ENCODE peak calls at places on chromosome 9, in nine cellular contexts. I is SW 1271; Y is GM04503; X is amniotic epithelial cell; G is posterior vena cava; P is mammary epithelial cell; L is AG04450; O is activated naive CD4-positive, alpha-beta T cell; K is glutamatergic neuron. C is an unnamed sample.
A peak's percentile ranks its signal among the peaks of the same experiment; 100 is the strongest.

GRCh38 chr9:69303331-69303730 is 21.7 kb upstream of the ENTREP1 start:
- DNase-seq in I (no peak), G (no peak), L (no peak), P (no peak), X (no peak), O (no peak), K (no peak), Y (no peak), C (no peak)

GRCh38 chr9:114156311-114156657 is 947 bp downstream of the COL27A1 start:
- DNase-seq in I (no peak), K (no peak), Y (no peak), X (no peak), G (no peak), L (no peak), P (no peak), O (no peak), C (no peak)

GRCh38 chr9:76374702-76375543 is 19.3 kb downstream of the RFK start:
- DNase-seq in K (no peak), P (peak; percentile 72), X (peak; percentile 97), L (peak; percentile 82), G (peak; percentile 85), O (no peak), I (no peak), Y (peak; percentile 81), C (peak; percentile 37)

GRCh38 chr9:15244001-15244441 is 63.0 kb downstream of the TTC39B start:
- DNase-seq in L (peak; percentile 43), X (peak; percentile 14), P (no peak), O (no peak), I (no peak), Y (no peak), K (no peak), G (no peak), C (no peak)

GRCh38 chr9:35660966-35661413 is 2.9 kb downstream of the CCDC107 start:
- DNase-seq in K (no peak), P (no peak), L (no peak), I (no peak), G (no peak), Y (no peak), O (no peak), X (peak; percentile 39), C (no peak)

GRCh38 chr9:127197861-127198430 is 66.6 kb upstream of the GARNL3 start:
- DNase-seq in O (no peak), G (no peak), Y (no peak), P (no peak), X (no peak), K (no peak), L (peak; percentile 18), I (no peak), C (no peak)

GRCh38 chr9:109264865-109265532 is 55.9 kb downstream of the EPB41L4B start:
- DNase-seq in G (no peak), O (no peak), K (no peak), L (no peak), I (no peak), P (no peak), Y (no peak), X (no peak), C (peak; percentile 13)

GRCh38 chr9:70255521-70255920 is 3.3 kb upstream of the SMC5 start:
- DNase-seq in O (no peak), I (no peak), P (peak; percentile 19), G (no peak), X (no peak), Y (no peak), K (no peak), L (no peak), C (no peak)

GRCh38 chr9:89853931-89854330 is 249.1 kb downstream of the GADD45G start:
- DNase-seq in O (no peak), G (peak; percentile 62), P (no peak), I (no peak), K (no peak), X (no peak), Y (no peak), L (no peak), C (no peak)

GRCh38 chr9:14027114-14027812 is 286.7 kb downstream of the NFIB start:
- DNase-seq in X (peak; percentile 8), Y (no peak), I (no peak), G (peak; percentile 69), L (no peak), P (no peak), K (no peak), O (no peak), C (peak; percentile 60)

GRCh38 chr9:15999422-16000339 is 446.8 kb downstream of the CCDC171 start:
- DNase-seq in P (peak; percentile 87), X (peak; percentile 93), G (no peak), L (peak; percentile 58), Y (peak; percentile 80), K (no peak), O (no peak), I (peak; percentile 8), C (no peak)

GRCh38 chr9:134288731-134289130 is 37.5 kb upstream of the RXRA start:
- DNase-seq in O (no peak), G (no peak), P (no peak), K (peak; percentile 6), I (no peak), X (no peak), L (no peak), Y (no peak), C (no peak)

GRCh38 chr9:128113526-128114325 is 13.8 kb downstream of the PTGES2 start:
- DNase-seq in Y (no peak), L (no peak), O (no peak), K (no peak), G (peak; percentile 76), I (no peak), P (no peak), X (no peak), C (no peak)

GRCh38 chr9:116322521-116322920 is 168.9 kb downstream of the PAPPA start:
- DNase-seq in G (no peak), K (no peak), O (no peak), L (no peak), X (peak; percentile 73), I (no peak), P (no peak), Y (peak; percentile 25), C (no peak)

GRCh38 chr9:129273136-129273895 is 95.3 kb upstream of the IER5L start:
- DNase-seq in I (no peak), L (no peak), O (no peak), Y (no peak), P (no peak), G (peak; percentile 50), K (no peak), X (no peak), C (no peak)

GRCh38 chr9:127204771-127205470 is 59.7 kb upstream of the GARNL3 start:
- DNase-seq in X (no peak), K (peak; percentile 40), G (peak; percentile 76), I (no peak), L (no peak), O (no peak), Y (no peak), P (no peak), C (no peak)